ENCODE peak calls at places on chromosomes 3 and 15, in five cellular contexts. Y, Z, I, B and P are unnamed samples.

GRCh38 chr3:75118805-75119204 is 504.3 kb upstream of the CNTN3 start:
- DNase-seq in B (no peak), Z (no peak), I (no peak), Y (no peak), P (no peak)

GRCh38 chr3:61445924-61446323 is 115.4 kb upstream of the PTPRG start:
- DNase-seq in B (no peak), Z (no peak), Y (no peak), I (no peak), P (no peak)

GRCh38 chr3:138747229-138747628 is 87.5 kb downstream of the PIK3CB start:
- DNase-seq in I (no peak), Y (peak; percentile 23), Z (no peak), B (no peak), P (no peak)

GRCh38 chr3:62527484-62527883 is 154.1 kb upstream of the FEZF2 start:
- DNase-seq in I (no peak), Z (no peak), Y (peak; percentile 14), B (no peak), P (no peak)

GRCh38 chr3:184672972-184673875 is 38.6 kb downstream of the MAGEF1 start:
- DNase-seq in Y (no peak), B (no peak), I (no peak), Z (no peak), P (no peak)

GRCh38 chr3:169402667-169403360 is 260.7 kb downstream of the MECOM start:
- DNase-seq in Y (no peak), I (no peak), Z (no peak), B (no peak), P (no peak)

GRCh38 chr3:142850395-142851023 is 38.4 kb downstream of the PCOLCE2 start:
- DNase-seq in Z (peak; percentile 84), I (no peak), B (no peak), Y (peak; percentile 96), P (no peak)

GRCh38 chr3:71701251-71701650 is 24.0 kb downstream of the EIF4E3 start:
- DNase-seq in Z (no peak), B (no peak), Y (no peak), I (no peak), P (no peak)

GRCh38 chr3:106296111-106296510 is 427.3 kb upstream of the CBLB start:
- DNase-seq in B (no peak), Z (no peak), Y (no peak), I (no peak), P (no peak)

GRCh38 chr3:8767181-8767666 is 2.2 kb downstream of the OXTR start:
- DNase-seq in Z (no peak), I (no peak), Y (no peak), B (no peak), P (no peak)

GRCh38 chr3:159795776-159796175 is 192.9 kb upstream of the IL12A start:
- DNase-seq in Z (no peak), I (no peak), B (no peak), Y (peak; percentile 76), P (no peak)

GRCh38 chr15:59124261-59124660 is 19.3 kb downstream of the CCNB2 start:
- DNase-seq in Y (no peak), I (no peak), B (no peak), Z (no peak), P (no peak)

GRCh38 chr15:35455201-35455600 is 90.8 kb downstream of the DPH6 start:
- DNase-seq in B (no peak), Z (no peak), I (no peak), Y (peak; percentile 49), P (no peak)

GRCh38 chr3:149362361-149362760 is 15.1 kb downstream of the TM4SF1 start:
- DNase-seq in B (no peak), Z (no peak), I (no peak), Y (no peak), P (no peak)

GRCh38 chr15:49155834-49156627 is 632 bp upstream of the COPS2 start:
- DNase-seq in Y (peak; percentile 32), B (peak; percentile 12), Z (peak; percentile 25), I (peak; percentile 41), P (peak; percentile 52)

GRCh38 chr15:92097473-92098178 is 244.1 kb downstream of the SLCO3A1 start:
- DNase-seq in I (peak; percentile 95), B (peak; percentile 46), Z (peak; percentile 70), Y (no peak), P (peak; percentile 85)

GRCh38 chr15:32704343-32705076 is 13.3 kb upstream of the GREM1 start:
- DNase-seq in Z (peak; percentile 79), Y (peak; percentile 87), B (no peak), I (no peak), P (no peak)

GRCh38 chr15:40190591-40190990 is 29.7 kb downstream of the BUB1B start:
- DNase-seq in Z (peak; percentile 71), Y (peak; percentile 69), B (no peak), I (no peak), P (no peak)

GRCh38 chr3:32347286-32348125 is 44.1 kb upstream of the CMTM7 start:
- DNase-seq in B (no peak), Y (peak; percentile 4), I (peak; percentile 62), Z (no peak), P (no peak)

GRCh38 chr15:39426552-39427532 is 154.0 kb upstream of the THBS1 start:
- DNase-seq in Y (peak; percentile 94), Z (no peak), I (no peak), B (peak; percentile 93), P (peak; percentile 14)

GRCh38 chr15:81779181-81779580 is 266.6 kb downstream of the MEX3B start:
- DNase-seq in Z (no peak), Y (no peak), I (no peak), B (no peak), P (no peak)

GRCh38 chr15:81774309-81774708 is 271.5 kb downstream of the MEX3B start:
- DNase-seq in I (no peak), Y (no peak), Z (no peak), B (no peak), P (no peak)

GRCh38 chr15:81776961-81777360 is 268.9 kb downstream of the MEX3B start:
- DNase-seq in Y (no peak), I (no peak), B (no peak), Z (no peak), P (no peak)

GRCh38 chr15:81781316-81781868 is 264.4 kb downstream of the MEX3B start:
- DNase-seq in Y (no peak), I (no peak), B (no peak), Z (no peak), P (no peak)

GRCh38 chr15:81777546-81777945 is 268.3 kb downstream of the MEX3B start:
- DNase-seq in B (no peak), I (no peak), Y (no peak), Z (no peak), P (no peak)
- H3K27me3 ChIP-seq in B (no peaks in the 10 kb centered on the region), I (no peaks in the 10 kb centered on the region), Y (peaks cover 2% of the 10 kb centered on the region), Z (peaks cover 15% of the 10 kb centered on the region), P (no peaks in the 10 kb centered on the region)

DNA sequence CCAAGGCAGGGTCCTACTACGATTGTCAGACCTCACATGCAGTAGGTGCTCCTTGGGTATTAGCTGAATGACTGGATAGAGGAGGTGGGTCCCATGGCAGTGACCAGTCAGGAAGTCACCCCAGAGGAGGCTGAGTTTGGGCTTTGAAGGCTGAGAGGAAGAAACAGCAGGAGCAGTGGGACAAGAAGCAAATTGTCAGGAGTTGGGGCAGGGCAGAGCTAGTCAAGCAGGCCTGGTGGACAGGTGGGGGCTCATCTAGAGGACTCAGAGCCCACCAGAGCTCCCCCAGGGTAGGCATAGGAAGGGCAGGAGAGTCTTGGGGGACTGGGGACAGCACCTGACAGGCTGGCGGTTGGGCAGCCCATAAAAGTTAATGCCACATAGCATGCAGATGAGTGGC is 3.1 kb downstream of the NBEAL2 start:
- DNase-seq in I (no peak), Z (no peak), Y (no peak), B (no peak), P (no peak)
- H3K79me2 ChIP-seq in I (peaks cover 4% of the 10 kb centered on the region), Z (peaks cover 46% of the 10 kb centered on the region), Y (no peaks in the 10 kb centered on the region), B (peaks cover 84% of the 10 kb centered on the region), P (peaks cover 87% of the 10 kb centered on the region)

DNA sequence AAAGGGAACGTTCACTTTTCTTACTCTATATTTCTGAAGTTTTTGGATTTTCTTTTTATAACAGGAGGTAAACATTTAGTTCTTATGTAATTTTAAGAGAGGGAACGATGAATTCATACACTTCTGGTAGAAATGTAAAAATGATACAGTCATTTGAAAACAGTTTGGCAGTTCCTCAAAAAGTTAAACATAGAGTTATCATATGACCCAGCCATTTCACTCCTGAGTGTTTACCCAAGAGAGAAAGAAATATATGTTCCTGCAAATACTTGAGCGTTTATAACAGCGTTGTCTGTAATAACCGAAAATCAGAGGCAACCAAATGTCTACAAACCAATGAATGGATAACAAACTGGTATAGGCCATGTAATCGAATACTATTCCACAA is 20.8 kb upstream of the CCR9 start:
- DNase-seq in Z (no peak), B (no peak), Y (no peak), I (no peak), P (no peak)
- H3K27me3 ChIP-seq in Z (no peaks in the 10 kb centered on the region), B (no peaks in the 10 kb centered on the region), Y (peaks cover 7% of the 10 kb centered on the region), I (no peaks in the 10 kb centered on the region), P (no peaks in the 10 kb centered on the region)

GRCh38 chr15:64472161-64472560 is 11.8 kb downstream of the ZNF609 start:
- DNase-seq in I (no peak), Z (no peak), B (no peak), Y (no peak), P (no peak)
- H3K79me2 ChIP-seq in I (peaks cover 100% of the 10 kb centered on the region), Z (peaks cover 10% of the 10 kb centered on the region), B (peaks cover 86% of the 10 kb centered on the region), Y (peaks cover 91% of the 10 kb centered on the region), P (peaks cover 95% of the 10 kb centered on the region)

DNA sequence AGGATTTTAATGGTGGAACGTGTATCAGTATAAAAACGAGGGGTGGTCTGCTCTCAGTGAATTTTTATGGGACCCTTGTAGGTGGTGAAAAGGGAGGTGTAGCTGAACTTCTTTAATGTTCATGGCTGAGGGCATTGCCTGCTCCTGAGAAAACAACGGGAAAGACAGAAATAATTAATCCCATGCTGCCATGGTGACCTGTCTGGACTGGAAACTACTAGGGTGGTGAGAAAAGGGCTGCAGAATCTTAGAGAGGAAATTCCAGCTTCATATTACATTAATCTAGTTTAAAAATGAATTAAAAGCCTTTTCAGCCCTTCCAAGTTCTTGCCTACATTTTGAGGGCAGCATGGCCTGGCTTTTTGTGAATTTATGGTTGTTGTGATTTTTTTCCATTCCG is 47.7 kb downstream of the ZBTB38 start:
- DNase-seq in Z (no peak), I (no peak), B (no peak), Y (no peak), P (no peak)
- H3K27me3 ChIP-seq in Z (no peaks in the 10 kb centered on the region), I (peaks cover 3% of the 10 kb centered on the region), B (no peaks in the 10 kb centered on the region), Y (no peaks in the 10 kb centered on the region), P (no peaks in the 10 kb centered on the region)

GRCh38 chr15:85443046-85443445 is 62.6 kb downstream of the AKAP13 start:
- DNase-seq in B (no peak), Z (no peak), Y (no peak), I (no peak), P (peak; percentile 66)
- H3K79me2 ChIP-seq in B (peaks cover 10% of the 10 kb centered on the region), Z (peaks cover 68% of the 10 kb centered on the region), Y (peaks cover 71% of the 10 kb centered on the region), I (peaks cover 77% of the 10 kb centered on the region), P (peaks cover 77% of the 10 kb centered on the region)